ENCODE peak calls at places on chromosomes 1 and 21, in seven cellular contexts. V is AG08396; O is neural crest cell; U is AG20443; B is germinal center; G is omental fat pad; Z is effector memory CD8-positive, alpha-beta T cell. S is an unnamed sample.

GRCh38 chr1:25727819-25728286 is 72.1 kb upstream of the SELENON start:
- DNase-seq in V (no peak), O (no peak), U (peak; percentile 32), B (no peak), G (no peak), Z (no peak), S (no peak)

GRCh38 chr1:60942291-60942690 is 140.1 kb upstream of the NFIA start:
- DNase-seq in V (no peak), O (no peak), U (no peak), B (no peak), G (no peak), Z (no peak), S (no peak)

GRCh38 chr1:6003568-6004411 is 11.6 kb upstream of the NPHP4 start:
- DNase-seq in V (no peak), O (peak; percentile 39), U (no peak), B (no peak), G (no peak), Z (no peak), S (no peak)

GRCh38 chr1:110207831-110208230 is 2.3 kb upstream of the KCNC4 start:
- DNase-seq in V (peak; percentile 81), O (peak; percentile 83), U (peak; percentile 78), B (peak; percentile 73), G (peak; percentile 73), Z (peak; percentile 70), S (peak; percentile 58)

GRCh38 chr21:33975548-33976081 is 60.0 kb upstream of the ATP5PO start:
- DNase-seq in V (no peak), O (no peak), U (no peak), B (peak; percentile 47), G (no peak), Z (peak; percentile 59), S (peak; percentile 26)

GRCh38 chr21:43269461-43269860 is 100.7 kb downstream of the CRYAA start:
- DNase-seq in V (no peak), O (no peak), U (no peak), B (peak; percentile 77), G (no peak), Z (no peak), S (no peak)

GRCh38 chr1:116991918-116992317 is 9.6 kb upstream of the CD101 start:
- DNase-seq in V (no peak), O (no peak), U (no peak), B (no peak), G (no peak), Z (no peak), S (no peak)

GRCh38 chr1:225875044-225875822 is 6.9 kb downstream of the TMEM63A start:
- DNase-seq in V (no peak), O (no peak), U (no peak), B (no peak), G (no peak), Z (no peak), S (no peak)

GRCh38 chr1:95650631-95651030 is 416.6 kb downstream of the RWDD3 start:
- DNase-seq in V (no peak), O (no peak), U (no peak), B (no peak), G (no peak), Z (no peak), S (no peak)

GRCh38 chr1:15939181-15940109 is 36.5 kb downstream of the ZBTB17 start:
- DNase-seq in V (peak; percentile 67), O (no peak), U (peak; percentile 44), B (no peak), G (no peak), Z (no peak), S (no peak)

GRCh38 chr1:205183676-205184335 is 27.7 kb downstream of the DSTYK start:
- DNase-seq in V (peak; percentile 10), O (no peak), U (peak; percentile 30), B (no peak), G (no peak), Z (no peak), S (no peak)

GRCh38 chr1:98677288-98677687 is 15.8 kb downstream of the SNX7 start:
- DNase-seq in V (peak; percentile 53), O (no peak), U (peak; percentile 34), B (no peak), G (no peak), Z (no peak), S (peak; percentile 86)

GRCh38 chr1:6041432-6042062 is 4.1 kb upstream of the KCNAB2 start:
- DNase-seq in V (peak; percentile 72), O (peak; percentile 58), U (peak; percentile 87), B (no peak), G (no peak), Z (no peak), S (peak; percentile 38)

GRCh38 chr1:185974367-185974766 is 240.2 kb downstream of the HMCN1 start:
- DNase-seq in V (no peak), O (no peak), U (no peak), B (no peak), G (no peak), Z (no peak), S (no peak)

GRCh38 chr1:194159941-194160340 is 973.5 kb upstream of the B3GALT2 start:
- DNase-seq in V (no peak), O (no peak), U (no peak), B (no peak), G (no peak), Z (no peak), S (no peak)

GRCh38 chr1:44672254-44672955 is 1.9 kb downstream of the TMEM53 start:
- DNase-seq in V (no peak), O (peak; percentile 45), U (no peak), B (no peak), G (no peak), Z (no peak), S (peak; percentile 65)

GRCh38 chr1:43934279-43934985 is 831 bp downstream of the ARTN start:
- DNase-seq in V (peak; percentile 85), O (peak; percentile 83), U (peak; percentile 84), B (peak; percentile 79), G (peak; percentile 41), Z (peak; percentile 46), S (peak; percentile 36)

GRCh38 chr1:99180343-99180808 is 83.9 kb upstream of the PLPPR4 start:
- DNase-seq in V (peak; percentile 53), O (peak; percentile 73), U (peak; percentile 63), B (peak; percentile 32), G (peak; percentile 47), Z (peak; percentile 45), S (peak; percentile 34)